ENCODE peak calls at places on chromosomes 12 and 14, in ten cellular contexts. C, J, R, D, W, N, S, K, H and P are unnamed samples.

GRCh38 chr12:63308701-63309100 is 157.7 kb upstream of the AVPR1A start:
- DNase-seq in C (no peak), J (no peak), R (no peak), D (no peak), W (no peak), N (no peak), S (no peak), K (no peak), H (no peak), P (no peak)

GRCh38 chr14:51939727-51940126 is 49.6 kb upstream of the RTRAF start:
- DNase-seq in C (no peak), J (no peak), R (no peak), D (no peak), W (no peak), N (peak; percentile 21), S (no peak), K (no peak), H (no peak), P (no peak)

GRCh38 chr12:62640910-62641448 is 174.4 kb downstream of the MON2 start:
- DNase-seq in C (no peak), J (no peak), R (no peak), D (no peak), W (no peak), N (peak; percentile 73), S (no peak), K (peak; percentile 17), H (no peak), P (no peak)

GRCh38 chr12:65656904-65657351 is 167.4 kb upstream of the HMGA2 start:
- DNase-seq in C (no peak), J (no peak), R (no peak), D (no peak), W (no peak), N (peak; percentile 6), S (no peak), K (no peak), H (no peak), P (no peak)

GRCh38 chr14:72706485-72706884 is 187.4 kb downstream of the DPF3 start:
- DNase-seq in C (no peak), J (no peak), R (no peak), D (no peak), W (no peak), N (no peak), S (no peak), K (no peak), H (no peak), P (no peak)

GRCh38 chr14:104826197-104826857 is 25.4 kb downstream of the ZBTB42 start:
- DNase-seq in C (peak; percentile 96), J (peak; percentile 88), R (peak; percentile 92), D (peak; percentile 98), W (peak; percentile 84), N (peak; percentile 96), S (peak; percentile 93), K (peak; percentile 84), H (peak; percentile 98), P (peak; percentile 97)

GRCh38 chr14:29518335-29518734 is 409.3 kb downstream of the PRKD1 start:
- DNase-seq in C (no peak), J (no peak), R (no peak), D (no peak), W (no peak), N (no peak), S (no peak), K (no peak), H (no peak), P (no peak)

GRCh38 chr14:47555333-47555732 is 120.1 kb downstream of the MDGA2 start:
- DNase-seq in C (no peak), J (no peak), R (no peak), D (no peak), W (no peak), N (no peak), S (no peak), K (no peak), H (no peak), P (no peak)

GRCh38 chr12:24742378-24742777 is 206.5 kb downstream of the BCAT1 start:
- DNase-seq in C (no peak), J (no peak), R (no peak), D (no peak), W (peak; percentile 64), N (peak; percentile 20), S (no peak), K (peak; percentile 49), H (no peak), P (no peak)

GRCh38 chr14:50260511-50260910 is 29.1 kb upstream of the SOS2 start:
- DNase-seq in C (no peak), J (no peak), R (peak; percentile 17), D (no peak), W (no peak), N (peak; percentile 19), S (no peak), K (no peak), H (no peak), P (no peak)

GRCh38 chr12:87870493-87870892 is 158.7 kb downstream of the C12orf50 start:
- DNase-seq in C (no peak), J (no peak), R (no peak), D (no peak), W (no peak), N (no peak), S (no peak), K (no peak), H (no peak), P (no peak)

GRCh38 chr12:87871061-87871460 is 158.1 kb downstream of the C12orf50 start:
- DNase-seq in C (no peak), J (no peak), R (no peak), D (no peak), W (no peak), N (no peak), S (no peak), K (no peak), H (no peak), P (no peak)

GRCh38 chr12:87870061-87870460 is 159.1 kb downstream of the C12orf50 start:
- DNase-seq in C (no peak), J (no peak), R (no peak), D (no peak), W (no peak), N (no peak), S (no peak), K (no peak), H (no peak), P (no peak)

DNA sequence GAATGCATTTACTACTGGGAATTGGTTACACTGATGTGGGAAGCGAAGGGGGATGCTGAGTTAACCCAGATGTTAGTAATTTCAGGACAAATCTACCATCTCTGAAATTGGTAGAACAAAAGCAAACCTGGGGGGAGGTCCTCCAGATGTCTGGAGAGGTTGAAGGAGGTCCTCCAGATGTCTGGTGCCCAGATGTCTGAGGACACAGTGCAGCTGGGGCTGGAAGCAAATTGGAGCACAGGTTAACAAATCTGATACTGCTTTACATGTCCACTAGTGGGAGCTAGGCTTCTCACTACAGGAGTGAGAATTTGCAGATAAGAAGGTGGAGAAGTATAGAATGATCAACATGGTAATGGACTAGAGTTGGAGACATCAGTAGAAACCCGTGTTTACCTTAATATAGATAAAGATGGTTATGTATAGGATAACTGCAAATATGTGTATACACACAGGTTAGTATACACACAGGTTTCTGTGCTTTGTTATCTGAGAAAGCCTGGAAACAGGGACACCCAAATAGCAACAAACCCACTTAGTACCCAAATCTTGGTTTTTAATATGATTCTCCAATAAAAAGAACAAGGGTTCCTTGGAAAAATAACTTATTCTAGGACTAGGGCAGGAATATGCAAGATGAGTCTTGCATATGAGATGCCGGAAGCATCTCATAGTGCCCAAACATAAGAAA is 162.5 kb downstream of the C12orf50 start:
- DNase-seq in C (no peak), J (no peak), R (no peak), D (no peak), W (no peak), N (peak; percentile 2), S (no peak), K (no peak), H (no peak), P (no peak)
- TF ChIP-seq CTCF in C (no peak), J (no peak), R (peak; percentile 58), D (peak; percentile 51), W (no peak), N (peak; percentile 20), S (peak; percentile 38), K (peak; percentile 52), H (no peak), P (no peak)

DNA sequence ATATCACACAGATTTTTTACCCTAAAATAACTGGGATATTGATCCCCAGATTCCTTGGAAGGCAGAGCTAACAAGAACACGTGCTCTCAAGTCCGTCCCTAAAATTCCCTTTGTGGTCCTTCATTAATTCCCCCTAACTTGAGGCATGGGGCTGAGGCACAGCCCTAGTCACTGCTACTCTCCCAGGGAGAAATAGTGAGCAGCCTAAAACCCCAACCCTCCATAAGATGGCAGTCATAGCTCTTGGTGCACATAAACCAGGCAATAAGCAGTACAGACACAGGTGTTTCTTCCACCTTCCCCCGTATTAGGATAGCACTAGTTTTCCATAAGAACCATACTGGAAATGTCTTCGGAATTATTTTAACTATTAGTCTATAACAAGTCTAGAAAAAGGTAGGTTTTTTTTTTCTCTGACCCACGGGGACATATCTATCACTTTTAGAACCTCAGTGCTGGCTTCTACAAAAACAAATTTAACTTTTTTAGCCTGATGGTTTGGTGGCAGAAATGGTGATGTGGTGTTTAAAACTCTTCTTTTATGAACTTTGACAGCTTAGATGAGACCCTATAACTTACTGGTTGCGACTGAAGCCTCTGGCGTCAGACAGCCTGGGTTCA is 3.1 kb upstream of the ARHGEF40 start:
- DNase-seq in C (no peak), J (no peak), R (no peak), D (no peak), W (no peak), N (peak; percentile 39), S (no peak), K (no peak), H (no peak), P (no peak)
- TF ChIP-seq CTCF in C (no peak), J (no peak), R (peak; percentile 27), D (peak; percentile 42), W (no peak), N (no peak), S (peak; percentile 23), K (peak; percentile 54), H (no peak), P (no peak)

DNA sequence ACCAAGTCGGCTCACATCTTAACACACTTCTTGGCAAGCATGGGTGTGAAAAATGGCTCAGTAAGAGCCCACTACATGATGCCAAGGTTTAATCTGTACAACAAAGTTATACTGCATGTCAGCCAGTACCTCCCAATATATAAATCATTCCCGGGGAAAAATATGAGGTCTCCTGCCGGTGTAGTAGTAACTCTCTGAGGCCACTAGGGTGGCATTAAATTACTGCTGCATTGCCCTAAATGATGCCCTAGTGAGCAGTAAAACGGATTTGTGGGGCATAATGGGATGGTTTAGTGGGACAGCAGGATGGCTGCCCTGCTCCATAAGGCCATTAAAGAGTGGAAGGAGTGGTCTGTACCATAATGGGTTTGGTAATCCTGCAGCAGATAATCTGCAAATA is 267.7 kb downstream of the MED13L start:
- DNase-seq in C (no peak), J (no peak), R (no peak), D (no peak), W (no peak), N (no peak), S (no peak), K (no peak), H (no peak), P (no peak)
- TF ChIP-seq CTCF in C (no peak), J (no peak), R (peak; percentile 34), D (peak; percentile 53), W (peak; percentile 16), N (no peak), S (peak; percentile 11), K (peak; percentile 44), H (peak; percentile 14), P (peak; percentile 50)

DNA sequence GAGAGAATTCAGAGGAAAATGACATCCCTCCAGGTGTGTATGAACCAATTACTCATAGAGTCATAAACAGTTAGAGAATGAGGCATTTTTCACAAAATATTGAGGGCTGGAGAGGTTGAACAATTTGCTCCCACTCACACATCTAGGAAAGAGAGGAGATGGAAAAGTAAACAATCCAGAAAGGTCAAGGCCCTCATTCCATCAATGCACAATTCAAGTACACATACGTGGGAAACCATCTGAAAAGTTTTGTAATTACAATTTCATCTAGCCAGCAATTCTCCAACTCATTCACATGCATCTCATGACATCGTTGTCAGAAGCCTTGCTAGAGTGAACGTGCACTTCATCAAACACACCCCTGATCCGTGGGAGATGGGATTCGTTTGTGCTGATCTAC is 15.7 kb upstream of the BCL2L14 start:
- DNase-seq in C (no peak), J (no peak), R (no peak), D (no peak), W (no peak), N (no peak), S (no peak), K (no peak), H (no peak), P (no peak)
- TF ChIP-seq CTCF in C (no peak), J (no peak), R (no peak), D (no peak), W (no peak), N (no peak), S (no peak), K (no peak), H (no peak), P (no peak)